ENCODE peak calls at places on chromosomes 16 and 17, in eight cellular contexts. X is hepatic stellate cell; U is left cardiac atrium; D is stomach; R is cardiac septum; W is activated CD4-positive, alpha-beta T cell treated with anti-CD3 and anti-CD28 coated beads, Interleukin-2, amount 50 U/mL, for 1 hour; Z is AG10803; P is T-helper 2 cell. H is an unnamed sample.

GRCh38 chr17:49090885-49091594 is 41.5 kb upstream of the B4GALNT2 start:
- DNase-seq in X (no peak), U (no peak), D (no peak), R (no peak), W (no peak), Z (no peak), P (no peak), H (no peak)

GRCh38 chr17:78356163-78356713 is 3.6 kb downstream of the SOCS3 start:
- DNase-seq in X (no peak), U (peak), D (peak), R (no peak), W (peak), Z (peak), P (peak), H (no peak)

GRCh38 chr17:72004011-72004427 is 116.8 kb upstream of the SOX9 start:
- DNase-seq in X (no peak), U (no peak), D (no peak), R (no peak), W (no peak), Z (peak), P (no peak), H (no peak)

GRCh38 chr16:610513-611381 is 20.0 kb upstream of the WFIKKN1 start:
- DNase-seq in X (no peak), U (no peak), D (peak), R (no peak), W (peak), Z (no peak), P (no peak), H (no peak)

GRCh38 chr16:77170805-77171204 is 20.2 kb upstream of the MON1B start:
- DNase-seq in X (no peak), U (no peak), D (no peak), R (no peak), W (no peak), Z (no peak), P (no peak), H (no peak)

GRCh38 chr17:78962345-78962983 is 17.3 kb downstream of the LGALS3BP start:
- DNase-seq in X (peak), U (no peak), D (peak), R (no peak), W (no peak), Z (peak), P (no peak), H (no peak)

GRCh38 chr16:67150833-67151396 is at the start of gene B3GNT9:
- DNase-seq in X (peak), U (peak), D (peak), R (peak), W (no peak), Z (peak), P (no peak), H (no peak)

GRCh38 chr17:68296217-68297140 is 5.2 kb downstream of the ARSG start:
- DNase-seq in X (no peak), U (no peak), D (peak), R (no peak), W (peak), Z (no peak), P (no peak), H (no peak)

GRCh38 chr16:86680137-86680536 is 101.8 kb downstream of the FOXL1 start:
- DNase-seq in X (peak), U (peak), D (no peak), R (no peak), W (no peak), Z (peak), P (no peak), H (no peak)

GRCh38 chr17:4175921-4176802 is 33.2 kb downstream of the CYB5D2 start:
- DNase-seq in X (no peak), U (no peak), D (no peak), R (no peak), W (peak), Z (no peak), P (no peak), H (no peak)

GRCh38 chr16:25045696-25046381 is 30.7 kb upstream of the ARHGAP17 start:
- DNase-seq in X (no peak), U (no peak), D (no peak), R (no peak), W (no peak), Z (peak), P (no peak), H (no peak)

GRCh38 chr16:53775821-53776431 is 72.0 kb downstream of the FTO start:
- DNase-seq in X (peak), U (peak), D (peak), R (no peak), W (no peak), Z (peak), P (no peak), H (peak)

GRCh38 chr17:72477529-72477928 is 356.7 kb downstream of the SOX9 start:
- DNase-seq in X (no peak), U (no peak), D (peak), R (no peak), W (no peak), Z (no peak), P (no peak), H (no peak)

GRCh38 chr16:6634151-6634550 is 698.5 kb upstream of the RBFOX1 start:
- DNase-seq in X (no peak), U (no peak), D (no peak), R (no peak), W (no peak), Z (no peak), P (no peak), H (no peak)

GRCh38 chr17:81582341-81582740 is 30.2 kb upstream of the FAAP100 start:
- DNase-seq in X (no peak), U (no peak), D (no peak), R (no peak), W (no peak), Z (peak), P (no peak), H (no peak)

GRCh38 chr16:89431158-89431584 is 59.2 kb downstream of the ANKRD11 start:
- DNase-seq in X (no peak), U (no peak), D (peak), R (no peak), W (no peak), Z (peak), P (no peak), H (no peak)

GRCh38 chr16:31477220-31478216 is 5.4 kb upstream of the SLC5A2 start:
- DNase-seq in X (no peak), U (peak), D (peak), R (no peak), W (no peak), Z (no peak), P (no peak), H (no peak)

GRCh38 chr17:82240506-82241182 is 11.8 kb downstream of the SLC16A3 start:
- DNase-seq in X (no peak), U (no peak), D (no peak), R (no peak), W (no peak), Z (no peak), P (no peak), H (no peak)

GRCh38 chr16:87424260-87424659 is 32.1 kb downstream of the MAP1LC3B start:
- DNase-seq in X (no peak), U (no peak), D (no peak), R (no peak), W (no peak), Z (no peak), P (no peak), H (no peak)

H was measured in NCI-H748 treated with DMSO at 0.1 percent for 48 hours.